ENCODE peak calls at places on chromosome 19, in ten cellular contexts. One of them, this sample, is unnamed.

GRCh38 chr19:34094960-34095359 is 77.3 kb upstream of the LSM14A start:
- DNase-seq in heart right ventricle: no peak
- DNase-seq in NCI-H1092 treated with DMSO at 0.1 percent for 48 hours: no peak
- DNase-seq in HFF-Myc: no peak
- DNase-seq in COR-L47: no peak
- DNase-seq in neural progenitor cell: no peak
- DNase-seq in skeletal muscle cell: no peak
- DNase-seq in stimulated activated CD8-positive, alpha-beta memory T cell treated with anti-CD3 and anti-CD28 coated beads, Interleukin-7, amount 100 ng/mL, for 4 hours: no peak
- DNase-seq in KG1: no peak
- DNase-seq in fibroblast of mammary gland: no peak
- DNase-seq in this sample: no peak

GRCh38 chr19:43501661-43502418 is 2.7 kb downstream of the PHLDB3 start:
- DNase-seq in heart right ventricle: no peak
- DNase-seq in NCI-H1092 treated with DMSO at 0.1 percent for 48 hours: no peak
- DNase-seq in HFF-Myc: no peak
- DNase-seq in COR-L47: no peak
- DNase-seq in neural progenitor cell: peak; percentile 64
- DNase-seq in skeletal muscle cell: no peak
- DNase-seq in stimulated activated CD8-positive, alpha-beta memory T cell treated with anti-CD3 and anti-CD28 coated beads, Interleukin-7, amount 100 ng/mL, for 4 hours: no peak
- DNase-seq in KG1: no peak
- DNase-seq in fibroblast of mammary gland: no peak
- DNase-seq in this sample: no peak

GRCh38 chr19:46746281-46746965 is at the start of gene STRN4:
- DNase-seq in heart right ventricle: peak; percentile 63
- DNase-seq in NCI-H1092 treated with DMSO at 0.1 percent for 48 hours: peak; percentile 23
- DNase-seq in HFF-Myc: no peak
- DNase-seq in COR-L47: peak; percentile 70
- DNase-seq in neural progenitor cell: peak; percentile 88
- DNase-seq in skeletal muscle cell: no peak
- DNase-seq in stimulated activated CD8-positive, alpha-beta memory T cell treated with anti-CD3 and anti-CD28 coated beads, Interleukin-7, amount 100 ng/mL, for 4 hours: peak; percentile 57
- DNase-seq in KG1: peak; percentile 42
- DNase-seq in fibroblast of mammary gland: no peak
- DNase-seq in this sample: no peak

GRCh38 chr19:47186337-47187022 is 44.5 kb downstream of the BBC3 start:
- DNase-seq in heart right ventricle: no peak
- DNase-seq in NCI-H1092 treated with DMSO at 0.1 percent for 48 hours: no peak
- DNase-seq in HFF-Myc: no peak
- DNase-seq in COR-L47: no peak
- DNase-seq in neural progenitor cell: no peak
- DNase-seq in skeletal muscle cell: no peak
- DNase-seq in stimulated activated CD8-positive, alpha-beta memory T cell treated with anti-CD3 and anti-CD28 coated beads, Interleukin-7, amount 100 ng/mL, for 4 hours: peak; percentile 73
- DNase-seq in KG1: no peak
- DNase-seq in fibroblast of mammary gland: no peak
- DNase-seq in this sample: no peak

GRCh38 chr19:46607441-46607841 is 6.3 kb downstream of the CALM3 start:
- DNase-seq in heart right ventricle: no peak
- DNase-seq in NCI-H1092 treated with DMSO at 0.1 percent for 48 hours: peak; percentile 12
- DNase-seq in HFF-Myc: no peak
- DNase-seq in COR-L47: no peak
- DNase-seq in neural progenitor cell: no peak
- DNase-seq in skeletal muscle cell: no peak
- DNase-seq in stimulated activated CD8-positive, alpha-beta memory T cell treated with anti-CD3 and anti-CD28 coated beads, Interleukin-7, amount 100 ng/mL, for 4 hours: no peak
- DNase-seq in KG1: no peak
- DNase-seq in fibroblast of mammary gland: no peak
- DNase-seq in this sample: no peak

GRCh38 chr19:45467115-45467455 is 711 bp upstream of the FOSB start:
- DNase-seq in heart right ventricle: no peak
- DNase-seq in NCI-H1092 treated with DMSO at 0.1 percent for 48 hours: no peak
- DNase-seq in HFF-Myc: no peak
- DNase-seq in COR-L47: no peak
- DNase-seq in neural progenitor cell: peak; percentile 53
- DNase-seq in skeletal muscle cell: no peak
- DNase-seq in stimulated activated CD8-positive, alpha-beta memory T cell treated with anti-CD3 and anti-CD28 coated beads, Interleukin-7, amount 100 ng/mL, for 4 hours: no peak
- DNase-seq in KG1: no peak
- DNase-seq in fibroblast of mammary gland: no peak
- DNase-seq in this sample: no peak

GRCh38 chr19:34367424-34367957 is 2.5 kb downstream of the GPI start:
- DNase-seq in heart right ventricle: no peak
- DNase-seq in NCI-H1092 treated with DMSO at 0.1 percent for 48 hours: no peak
- DNase-seq in HFF-Myc: no peak
- DNase-seq in COR-L47: no peak
- DNase-seq in neural progenitor cell: no peak
- DNase-seq in skeletal muscle cell: no peak
- DNase-seq in stimulated activated CD8-positive, alpha-beta memory T cell treated with anti-CD3 and anti-CD28 coated beads, Interleukin-7, amount 100 ng/mL, for 4 hours: no peak
- DNase-seq in KG1: no peak
- DNase-seq in fibroblast of mammary gland: no peak
- DNase-seq in this sample: no peak

GRCh38 chr19:51441410-51442390 is 16.6 kb downstream of the SIGLEC8 start:
- DNase-seq in heart right ventricle: no peak
- DNase-seq in NCI-H1092 treated with DMSO at 0.1 percent for 48 hours: no peak
- DNase-seq in HFF-Myc: no peak
- DNase-seq in COR-L47: no peak
- DNase-seq in neural progenitor cell: no peak
- DNase-seq in skeletal muscle cell: no peak
- DNase-seq in stimulated activated CD8-positive, alpha-beta memory T cell treated with anti-CD3 and anti-CD28 coated beads, Interleukin-7, amount 100 ng/mL, for 4 hours: peak; percentile 84
- DNase-seq in KG1: peak; percentile 53
- DNase-seq in fibroblast of mammary gland: peak; percentile 10
- DNase-seq in this sample: no peak

GRCh38 chr19:19262190-19263057 is 10.7 kb downstream of the TM6SF2 start:
- DNase-seq in heart right ventricle: no peak
- DNase-seq in NCI-H1092 treated with DMSO at 0.1 percent for 48 hours: no peak
- DNase-seq in HFF-Myc: no peak
- DNase-seq in COR-L47: no peak
- DNase-seq in neural progenitor cell: peak; percentile 59
- DNase-seq in skeletal muscle cell: no peak
- DNase-seq in stimulated activated CD8-positive, alpha-beta memory T cell treated with anti-CD3 and anti-CD28 coated beads, Interleukin-7, amount 100 ng/mL, for 4 hours: no peak
- DNase-seq in KG1: no peak
- DNase-seq in fibroblast of mammary gland: no peak
- DNase-seq in this sample: no peak

GRCh38 chr19:19627716-19628498 is at the start of gene LPAR2:
- DNase-seq in heart right ventricle: no peak
- DNase-seq in NCI-H1092 treated with DMSO at 0.1 percent for 48 hours: peak; percentile 24
- DNase-seq in HFF-Myc: no peak
- DNase-seq in COR-L47: peak; percentile 37
- DNase-seq in neural progenitor cell: peak; percentile 86
- DNase-seq in skeletal muscle cell: no peak
- DNase-seq in stimulated activated CD8-positive, alpha-beta memory T cell treated with anti-CD3 and anti-CD28 coated beads, Interleukin-7, amount 100 ng/mL, for 4 hours: peak; percentile 75
- DNase-seq in KG1: no peak
- DNase-seq in fibroblast of mammary gland: no peak
- DNase-seq in this sample: no peak

GRCh38 chr19:12847159-12848139 is 9.1 kb downstream of the MAST1 start:
- DNase-seq in heart right ventricle: peak; percentile 89
- DNase-seq in NCI-H1092 treated with DMSO at 0.1 percent for 48 hours: peak; percentile 65
- DNase-seq in HFF-Myc: peak; percentile 48
- DNase-seq in COR-L47: peak; percentile 58
- DNase-seq in neural progenitor cell: peak; percentile 92
- DNase-seq in skeletal muscle cell: no peak
- DNase-seq in stimulated activated CD8-positive, alpha-beta memory T cell treated with anti-CD3 and anti-CD28 coated beads, Interleukin-7, amount 100 ng/mL, for 4 hours: peak; percentile 74
- DNase-seq in KG1: peak; percentile 35
- DNase-seq in fibroblast of mammary gland: peak; percentile 82
- DNase-seq in this sample: peak; percentile 72

GRCh38 chr19:15913830-15914229 is 16.0 kb upstream of the CYP4F2 start:
- DNase-seq in heart right ventricle: no peak
- DNase-seq in NCI-H1092 treated with DMSO at 0.1 percent for 48 hours: no peak
- DNase-seq in HFF-Myc: no peak
- DNase-seq in COR-L47: no peak
- DNase-seq in neural progenitor cell: no peak
- DNase-seq in skeletal muscle cell: no peak
- DNase-seq in stimulated activated CD8-positive, alpha-beta memory T cell treated with anti-CD3 and anti-CD28 coated beads, Interleukin-7, amount 100 ng/mL, for 4 hours: no peak
- DNase-seq in KG1: no peak
- DNase-seq in fibroblast of mammary gland: no peak
- DNase-seq in this sample: no peak

GRCh38 chr19:47179643-47180310 is 49.1 kb downstream of the SAE1 start:
- DNase-seq in heart right ventricle: no peak
- DNase-seq in NCI-H1092 treated with DMSO at 0.1 percent for 48 hours: no peak
- DNase-seq in HFF-Myc: no peak
- DNase-seq in COR-L47: no peak
- DNase-seq in neural progenitor cell: no peak
- DNase-seq in skeletal muscle cell: no peak
- DNase-seq in stimulated activated CD8-positive, alpha-beta memory T cell treated with anti-CD3 and anti-CD28 coated beads, Interleukin-7, amount 100 ng/mL, for 4 hours: no peak
- DNase-seq in KG1: no peak
- DNase-seq in fibroblast of mammary gland: no peak
- DNase-seq in this sample: peak; percentile 78

GRCh38 chr19:49549045-49549444 is 21.2 kb downstream of the RCN3 start:
- DNase-seq in heart right ventricle: no peak
- DNase-seq in NCI-H1092 treated with DMSO at 0.1 percent for 48 hours: no peak
- DNase-seq in HFF-Myc: no peak
- DNase-seq in COR-L47: no peak
- DNase-seq in neural progenitor cell: no peak
- DNase-seq in skeletal muscle cell: no peak
- DNase-seq in stimulated activated CD8-positive, alpha-beta memory T cell treated with anti-CD3 and anti-CD28 coated beads, Interleukin-7, amount 100 ng/mL, for 4 hours: no peak
- DNase-seq in KG1: no peak
- DNase-seq in fibroblast of mammary gland: no peak
- DNase-seq in this sample: no peak

GRCh38 chr19:10753305-10753704 is 35.4 kb downstream of the DNM2 start:
- DNase-seq in heart right ventricle: no peak
- DNase-seq in NCI-H1092 treated with DMSO at 0.1 percent for 48 hours: no peak
- DNase-seq in HFF-Myc: no peak
- DNase-seq in COR-L47: no peak
- DNase-seq in neural progenitor cell: no peak
- DNase-seq in skeletal muscle cell: no peak
- DNase-seq in stimulated activated CD8-positive, alpha-beta memory T cell treated with anti-CD3 and anti-CD28 coated beads, Interleukin-7, amount 100 ng/mL, for 4 hours: no peak
- DNase-seq in KG1: no peak
- DNase-seq in fibroblast of mammary gland: no peak
- DNase-seq in this sample: no peak